ENCODE peak calls at places on chromosome 14, in seven cellular contexts. One of them, this sample, is unnamed.

GRCh38 chr14:55581011-55581806 is 1.2 kb downstream of the KTN1 start:
- DNase-seq in iris pigment epithelial cell: peak
- DNase-seq in amniotic stem cell: no peak
- DNase-seq in D341Med: peak
- DNase-seq in CD4-positive, CD25-positive, alpha-beta regulatory T cell: peak
- DNase-seq in HT1080: peak
- DNase-seq in body of pancreas: peak
- DNase-seq in this sample: peak

GRCh38 chr14:81323094-81323493 is 77.0 kb downstream of the STON2 start:
- DNase-seq in CD4-positive, CD25-positive, alpha-beta regulatory T cell: no peak
- DNase-seq in body of pancreas: no peak
- DNase-seq in iris pigment epithelial cell: no peak
- DNase-seq in amniotic stem cell: no peak
- DNase-seq in D341Med: no peak
- DNase-seq in HT1080: no peak
- DNase-seq in this sample: no peak

GRCh38 chr14:19823765-19824164 is 20.2 kb downstream of the OR4N2 start:
- DNase-seq in body of pancreas: no peak
- DNase-seq in iris pigment epithelial cell: peak
- DNase-seq in amniotic stem cell: no peak
- DNase-seq in HT1080: peak
- DNase-seq in D341Med: no peak
- DNase-seq in CD4-positive, CD25-positive, alpha-beta regulatory T cell: no peak
- DNase-seq in this sample: no peak

GRCh38 chr14:74495356-74495755 is 1.8 kb downstream of the ISCA2 start:
- DNase-seq in amniotic stem cell: no peak
- DNase-seq in iris pigment epithelial cell: peak
- DNase-seq in HT1080: no peak
- DNase-seq in body of pancreas: no peak
- DNase-seq in CD4-positive, CD25-positive, alpha-beta regulatory T cell: peak
- DNase-seq in D341Med: no peak
- DNase-seq in this sample: no peak

GRCh38 chr14:61973981-61974380 is 211.8 kb downstream of the SNAPC1 start:
- DNase-seq in body of pancreas: no peak
- DNase-seq in CD4-positive, CD25-positive, alpha-beta regulatory T cell: no peak
- DNase-seq in HT1080: peak
- DNase-seq in amniotic stem cell: peak
- DNase-seq in D341Med: no peak
- DNase-seq in iris pigment epithelial cell: peak
- DNase-seq in this sample: no peak

GRCh38 chr14:94113908-94114588 is 3.5 kb downstream of the IFI27 start:
- DNase-seq in HT1080: no peak
- DNase-seq in amniotic stem cell: no peak
- DNase-seq in CD4-positive, CD25-positive, alpha-beta regulatory T cell: no peak
- DNase-seq in D341Med: no peak
- DNase-seq in body of pancreas: no peak
- DNase-seq in iris pigment epithelial cell: no peak
- DNase-seq in this sample: no peak

GRCh38 chr14:72759670-72760069 is 134.2 kb downstream of the DPF3 start:
- DNase-seq in body of pancreas: no peak
- DNase-seq in amniotic stem cell: no peak
- DNase-seq in iris pigment epithelial cell: no peak
- DNase-seq in D341Med: no peak
- DNase-seq in CD4-positive, CD25-positive, alpha-beta regulatory T cell: no peak
- DNase-seq in HT1080: no peak
- DNase-seq in this sample: no peak

GRCh38 chr14:21308479-21309237 is 28.8 kb downstream of the RPGRIP1 start:
- DNase-seq in HT1080: peak
- DNase-seq in body of pancreas: peak
- DNase-seq in amniotic stem cell: peak
- DNase-seq in D341Med: no peak
- DNase-seq in iris pigment epithelial cell: peak
- DNase-seq in CD4-positive, CD25-positive, alpha-beta regulatory T cell: peak
- DNase-seq in this sample: no peak

GRCh38 chr14:32201816-32202467 is at the start of gene RNU6-7:
- DNase-seq in iris pigment epithelial cell: no peak
- DNase-seq in D341Med: peak
- DNase-seq in CD4-positive, CD25-positive, alpha-beta regulatory T cell: peak
- DNase-seq in amniotic stem cell: no peak
- DNase-seq in body of pancreas: peak
- DNase-seq in HT1080: peak
- DNase-seq in this sample: no peak

GRCh38 chr14:36507847-36508417 is 12.1 kb downstream of the NKX2-1 start:
- DNase-seq in D341Med: no peak
- DNase-seq in body of pancreas: no peak
- DNase-seq in iris pigment epithelial cell: no peak
- DNase-seq in HT1080: no peak
- DNase-seq in amniotic stem cell: no peak
- DNase-seq in CD4-positive, CD25-positive, alpha-beta regulatory T cell: no peak
- DNase-seq in this sample: no peak

GRCh38 chr14:102514987-102515733 is 5.6 kb upstream of the ANKRD9 start:
- DNase-seq in CD4-positive, CD25-positive, alpha-beta regulatory T cell: no peak
- DNase-seq in body of pancreas: no peak
- DNase-seq in HT1080: no peak
- DNase-seq in amniotic stem cell: no peak
- DNase-seq in iris pigment epithelial cell: no peak
- DNase-seq in D341Med: no peak
- DNase-seq in this sample: no peak

GRCh38 chr14:53946404-53947400 is 9.9 kb downstream of the BMP4 start:
- DNase-seq in iris pigment epithelial cell: no peak
- DNase-seq in CD4-positive, CD25-positive, alpha-beta regulatory T cell: no peak
- DNase-seq in body of pancreas: peak
- DNase-seq in HT1080: no peak
- DNase-seq in amniotic stem cell: no peak
- DNase-seq in D341Med: peak
- DNase-seq in this sample: no peak

GRCh38 chr14:20988717-20989116 is 1.1 kb upstream of the METTL17 start:
- DNase-seq in HT1080: no peak
- DNase-seq in D341Med: no peak
- DNase-seq in body of pancreas: no peak
- DNase-seq in amniotic stem cell: no peak
- DNase-seq in CD4-positive, CD25-positive, alpha-beta regulatory T cell: no peak
- DNase-seq in iris pigment epithelial cell: peak
- DNase-seq in this sample: no peak

GRCh38 chr14:39218171-39218769 is 15.4 kb upstream of the MIA2 start:
- DNase-seq in iris pigment epithelial cell: peak
- DNase-seq in CD4-positive, CD25-positive, alpha-beta regulatory T cell: no peak
- DNase-seq in body of pancreas: no peak
- DNase-seq in HT1080: peak
- DNase-seq in D341Med: no peak
- DNase-seq in amniotic stem cell: no peak
- DNase-seq in this sample: no peak

GRCh38 chr14:71416392-71416791 is 509.1 kb downstream of the PCNX1 start:
- DNase-seq in D341Med: no peak
- DNase-seq in amniotic stem cell: no peak
- DNase-seq in iris pigment epithelial cell: peak
- DNase-seq in HT1080: peak
- DNase-seq in CD4-positive, CD25-positive, alpha-beta regulatory T cell: no peak
- DNase-seq in body of pancreas: no peak
- DNase-seq in this sample: no peak

GRCh38 chr14:56121786-56122185 is 3.6 kb downstream of the PELI2 start:
- DNase-seq in CD4-positive, CD25-positive, alpha-beta regulatory T cell: no peak
- DNase-seq in HT1080: no peak
- DNase-seq in D341Med: no peak
- DNase-seq in body of pancreas: no peak
- DNase-seq in iris pigment epithelial cell: peak
- DNase-seq in amniotic stem cell: no peak
- DNase-seq in this sample: no peak

GRCh38 chr14:19917955-19918518 is 2.4 kb upstream of the OR4K5 start:
- DNase-seq in amniotic stem cell: no peak
- DNase-seq in D341Med: no peak
- DNase-seq in CD4-positive, CD25-positive, alpha-beta regulatory T cell: no peak
- DNase-seq in body of pancreas: no peak
- DNase-seq in iris pigment epithelial cell: no peak
- DNase-seq in HT1080: no peak
- DNase-seq in this sample: no peak

GRCh38 chr14:100147181-100147631 is 12.2 kb downstream of the DEGS2 start:
- DNase-seq in body of pancreas: no peak
- DNase-seq in iris pigment epithelial cell: no peak
- DNase-seq in HT1080: no peak
- DNase-seq in D341Med: no peak
- DNase-seq in amniotic stem cell: no peak
- DNase-seq in CD4-positive, CD25-positive, alpha-beta regulatory T cell: peak
- DNase-seq in this sample: peak

GRCh38 chr14:24607081-24607480 is 2.4 kb downstream of the GZMH start:
- DNase-seq in body of pancreas: no peak
- DNase-seq in D341Med: no peak
- DNase-seq in HT1080: no peak
- DNase-seq in iris pigment epithelial cell: no peak
- DNase-seq in amniotic stem cell: no peak
- DNase-seq in CD4-positive, CD25-positive, alpha-beta regulatory T cell: no peak
- DNase-seq in this sample: no peak

GRCh38 chr14:50822501-50823042 is 8.4 kb downstream of the NIN start:
- DNase-seq in CD4-positive, CD25-positive, alpha-beta regulatory T cell: no peak
- DNase-seq in amniotic stem cell: no peak
- DNase-seq in HT1080: no peak
- DNase-seq in iris pigment epithelial cell: no peak
- DNase-seq in body of pancreas: no peak
- DNase-seq in D341Med: no peak
- DNase-seq in this sample: no peak

GRCh38 chr14:58918066-58918465 is 270.4 kb upstream of the DAAM1 start:
- DNase-seq in HT1080: peak
- DNase-seq in amniotic stem cell: no peak
- DNase-seq in D341Med: no peak
- DNase-seq in CD4-positive, CD25-positive, alpha-beta regulatory T cell: no peak
- DNase-seq in body of pancreas: no peak
- DNase-seq in iris pigment epithelial cell: peak
- DNase-seq in this sample: no peak

GRCh38 chr14:51552768-51553426 is 98.8 kb upstream of the FRMD6 start:
- DNase-seq in amniotic stem cell: no peak
- DNase-seq in HT1080: no peak
- DNase-seq in iris pigment epithelial cell: no peak
- DNase-seq in CD4-positive, CD25-positive, alpha-beta regulatory T cell: no peak
- DNase-seq in D341Med: no peak
- DNase-seq in body of pancreas: peak
- DNase-seq in this sample: no peak

GRCh38 chr14:72736791-72737559 is 156.9 kb downstream of the DPF3 start:
- DNase-seq in D341Med: peak
- DNase-seq in iris pigment epithelial cell: no peak
- DNase-seq in HT1080: no peak
- DNase-seq in amniotic stem cell: no peak
- DNase-seq in CD4-positive, CD25-positive, alpha-beta regulatory T cell: no peak
- DNase-seq in body of pancreas: no peak
- DNase-seq in this sample: no peak

GRCh38 chr14:69137456-69138188 is 15.3 kb downstream of the DCAF5 start:
- DNase-seq in HT1080: no peak
- DNase-seq in iris pigment epithelial cell: peak
- DNase-seq in amniotic stem cell: no peak
- DNase-seq in body of pancreas: no peak
- DNase-seq in D341Med: no peak
- DNase-seq in CD4-positive, CD25-positive, alpha-beta regulatory T cell: no peak
- DNase-seq in this sample: no peak

GRCh38 chr14:35336171-35337073 is 44.2 kb downstream of the PSMA6 start:
- DNase-seq in D341Med: no peak
- DNase-seq in body of pancreas: peak
- DNase-seq in amniotic stem cell: no peak
- DNase-seq in CD4-positive, CD25-positive, alpha-beta regulatory T cell: no peak
- DNase-seq in iris pigment epithelial cell: peak
- DNase-seq in HT1080: peak
- DNase-seq in this sample: no peak

GRCh38 chr14:35406811-35407630 is 2.5 kb upstream of the NFKBIA start:
- DNase-seq in HT1080: peak
- DNase-seq in body of pancreas: peak
- DNase-seq in amniotic stem cell: peak
- DNase-seq in iris pigment epithelial cell: peak
- DNase-seq in D341Med: peak
- DNase-seq in CD4-positive, CD25-positive, alpha-beta regulatory T cell: peak
- DNase-seq in this sample: no peak

GRCh38 chr14:78612666-78613065 is 442.5 kb downstream of the NRXN3 start:
- DNase-seq in CD4-positive, CD25-positive, alpha-beta regulatory T cell: no peak
- DNase-seq in HT1080: no peak
- DNase-seq in iris pigment epithelial cell: no peak
- DNase-seq in body of pancreas: no peak
- DNase-seq in D341Med: no peak
- DNase-seq in amniotic stem cell: no peak
- DNase-seq in this sample: no peak

GRCh38 chr14:56482306-56482705 is 97.3 kb upstream of the TMEM260 start:
- DNase-seq in HT1080: peak
- DNase-seq in iris pigment epithelial cell: no peak
- DNase-seq in CD4-positive, CD25-positive, alpha-beta regulatory T cell: no peak
- DNase-seq in body of pancreas: no peak
- DNase-seq in D341Med: peak
- DNase-seq in amniotic stem cell: no peak
- DNase-seq in this sample: no peak

GRCh38 chr14:102654298-102654697 is 61.8 kb downstream of the RCOR1 start:
- DNase-seq in amniotic stem cell: no peak
- DNase-seq in HT1080: peak
- DNase-seq in body of pancreas: no peak
- DNase-seq in CD4-positive, CD25-positive, alpha-beta regulatory T cell: no peak
- DNase-seq in D341Med: no peak
- DNase-seq in iris pigment epithelial cell: no peak
- DNase-seq in this sample: no peak

GRCh38 chr14:94447986-94448808 is 4.4 kb downstream of the SERPINA11 start:
- DNase-seq in HT1080: no peak
- DNase-seq in iris pigment epithelial cell: no peak
- DNase-seq in amniotic stem cell: no peak
- DNase-seq in CD4-positive, CD25-positive, alpha-beta regulatory T cell: no peak
- DNase-seq in D341Med: no peak
- DNase-seq in body of pancreas: no peak
- DNase-seq in this sample: no peak

GRCh38 chr14:68966872-68967301 is 12.2 kb downstream of the ACTN1 start:
- DNase-seq in CD4-positive, CD25-positive, alpha-beta regulatory T cell: no peak
- DNase-seq in HT1080: no peak
- DNase-seq in amniotic stem cell: no peak
- DNase-seq in iris pigment epithelial cell: no peak
- DNase-seq in body of pancreas: peak
- DNase-seq in D341Med: no peak
- DNase-seq in this sample: no peak

GRCh38 chr14:51860164-51860835 is at the start of gene GNG2:
- DNase-seq in HT1080: peak
- DNase-seq in amniotic stem cell: peak
- DNase-seq in CD4-positive, CD25-positive, alpha-beta regulatory T cell: peak
- DNase-seq in D341Med: no peak
- DNase-seq in iris pigment epithelial cell: peak
- DNase-seq in body of pancreas: peak
- DNase-seq in this sample: peak

GRCh38 chr14:104873380-104874055 is 8.4 kb downstream of the CEP170B start:
- DNase-seq in amniotic stem cell: no peak
- DNase-seq in iris pigment epithelial cell: no peak
- DNase-seq in HT1080: no peak
- DNase-seq in body of pancreas: peak
- DNase-seq in D341Med: no peak
- DNase-seq in CD4-positive, CD25-positive, alpha-beta regulatory T cell: no peak
- DNase-seq in this sample: no peak

GRCh38 chr14:50607181-50607580 is 47.2 kb downstream of the ATL1 start:
- DNase-seq in amniotic stem cell: no peak
- DNase-seq in body of pancreas: no peak
- DNase-seq in D341Med: no peak
- DNase-seq in iris pigment epithelial cell: peak
- DNase-seq in HT1080: no peak
- DNase-seq in CD4-positive, CD25-positive, alpha-beta regulatory T cell: no peak
- DNase-seq in this sample: no peak

GRCh38 chr14:99809376-99809775 is 16.2 kb downstream of the EML1 start:
- DNase-seq in HT1080: no peak
- DNase-seq in iris pigment epithelial cell: no peak
- DNase-seq in body of pancreas: peak
- DNase-seq in D341Med: no peak
- DNase-seq in CD4-positive, CD25-positive, alpha-beta regulatory T cell: no peak
- DNase-seq in amniotic stem cell: no peak
- DNase-seq in this sample: no peak

GRCh38 chr14:78341827-78342389 is 171.7 kb downstream of the NRXN3 start:
- DNase-seq in HT1080: no peak
- DNase-seq in iris pigment epithelial cell: no peak
- DNase-seq in amniotic stem cell: no peak
- DNase-seq in CD4-positive, CD25-positive, alpha-beta regulatory T cell: no peak
- DNase-seq in D341Med: no peak
- DNase-seq in body of pancreas: no peak
- DNase-seq in this sample: no peak

GRCh38 chr14:53180272-53181221 is 27.4 kb upstream of the DDHD1 start:
- DNase-seq in CD4-positive, CD25-positive, alpha-beta regulatory T cell: peak
- DNase-seq in amniotic stem cell: no peak
- DNase-seq in iris pigment epithelial cell: peak
- DNase-seq in D341Med: no peak
- DNase-seq in HT1080: peak
- DNase-seq in body of pancreas: no peak
- DNase-seq in this sample: no peak

GRCh38 chr14:30928462-30928861 is 54.1 kb downstream of the COCH start:
- DNase-seq in D341Med: no peak
- DNase-seq in CD4-positive, CD25-positive, alpha-beta regulatory T cell: no peak
- DNase-seq in body of pancreas: no peak
- DNase-seq in HT1080: no peak
- DNase-seq in iris pigment epithelial cell: no peak
- DNase-seq in amniotic stem cell: no peak
- DNase-seq in this sample: no peak

This sample was measured in GM12892.